ENCODE peak calls at places on chromosomes 11 and 22, in five cellular contexts. R is stimulated activated CD8-positive, alpha-beta memory T cell treated with anti-CD3 and anti-CD28 coated beads, Interleukin-4, amount 100 ng/mL, for 24 hours; Z is fibroblast of the aortic adventitia; L is RPMI8226; E is CD8-positive, alpha-beta T cell. W is an unnamed sample.

GRCh38 chr22:47169801-47170140 is 407.3 kb downstream of the TBC1D22A start:
- DNase-seq in R (no peak), Z (no peak), L (no peak), E (no peak), W (no peak)

GRCh38 chr11:19093976-19094375 is 23.0 kb upstream of the ZDHHC13 start:
- DNase-seq in R (no peak), Z (peak; percentile 19), L (no peak), E (no peak), W (no peak)

GRCh38 chr22:37015587-37015878 is 3.7 kb downstream of the TST start:
- DNase-seq in R (no peak), Z (no peak), L (no peak), E (no peak), W (no peak)

GRCh38 chr11:91926967-91927366 is 297.7 kb upstream of the FAT3 start:
- DNase-seq in R (no peak), Z (no peak), L (no peak), E (no peak), W (no peak)

GRCh38 chr11:77377734-77378133 is 76.2 kb upstream of the GDPD4 start:
- DNase-seq in R (no peak), Z (no peak), L (no peak), E (no peak), W (no peak)

GRCh38 chr11:130315354-130315970 is 745 bp upstream of the ZBTB44 start:
- DNase-seq in R (peak; percentile 5), Z (no peak), L (peak; percentile 78), E (peak; percentile 37), W (peak; percentile 35)

GRCh38 chr11:3609416-3610265 is 32.2 kb downstream of the ART5 start:
- DNase-seq in R (no peak), Z (peak; percentile 55), L (peak; percentile 48), E (no peak), W (peak; percentile 57)

GRCh38 chr22:26174280-26174679 is 5.0 kb downstream of the SEZ6L start:
- DNase-seq in R (no peak), Z (no peak), L (peak; percentile 11), E (no peak), W (peak; percentile 80)

GRCh38 chr11:8080674-8081590 is at the start of gene TUB:
- DNase-seq in R (no peak), Z (no peak), L (no peak), E (no peak), W (peak; percentile 71)

GRCh38 chr11:134008593-134008992 is 51.8 kb upstream of the IGSF9B start:
- DNase-seq in R (no peak), Z (no peak), L (no peak), E (no peak), W (no peak)

GRCh38 chr11:126926376-126926791 is 74.2 kb downstream of the KIRREL3 start:
- DNase-seq in R (no peak), Z (no peak), L (no peak), E (no peak), W (no peak)

GRCh38 chr11:64358907-64359711 is at the start of gene RPS6KA4:
- DNase-seq in R (no peak), Z (peak; percentile 42), L (peak; percentile 81), E (peak; percentile 31), W (peak; percentile 53)

GRCh38 chr11:976431-977160 is 50.9 kb downstream of the AP2A2 start:
- DNase-seq in R (no peak), Z (peak; percentile 42), L (no peak), E (no peak), W (no peak)

GRCh38 chr11:82315093-82315492 is 418.6 kb downstream of the FAM181B start:
- DNase-seq in R (no peak), Z (no peak), L (peak; percentile 44), E (no peak), W (peak; percentile 39)

GRCh38 chr11:100632970-100633452 is 54.1 kb upstream of the ARHGAP42 start:
- DNase-seq in R (no peak), Z (peak; percentile 31), L (peak; percentile 49), E (no peak), W (peak; percentile 50)

GRCh38 chr22:31532060-31532459 is 35.7 kb downstream of the SFI1 start:
- DNase-seq in R (no peak), Z (peak; percentile 40), L (no peak), E (no peak), W (no peak)

GRCh38 chr11:59759900-59760299 is 4.7 kb downstream of the STX3 start:
- DNase-seq in R (no peak), Z (no peak), L (no peak), E (no peak), W (peak; percentile 90)

GRCh38 chr11:1780700-1781592 is 17.2 kb upstream of the CTSD start:
- DNase-seq in R (no peak), Z (no peak), L (no peak), E (no peak), W (no peak)

GRCh38 chr22:31337178-31337577 is 9.0 kb downstream of the PATZ1 start:
- DNase-seq in R (no peak), Z (no peak), L (no peak), E (no peak), W (no peak)

GRCh38 chr11:78022397-78023396 is at the start of gene KCTD14:
- DNase-seq in R (no peak), Z (no peak), L (no peak), E (no peak), W (peak; percentile 19)

GRCh38 chr22:47601666-47602065 is 839.2 kb downstream of the TBC1D22A start:
- DNase-seq in R (no peak), Z (no peak), L (no peak), E (no peak), W (no peak)

GRCh38 chr11:12275818-12276217 is 101.6 kb upstream of the PARVA start:
- DNase-seq in R (no peak), Z (no peak), L (no peak), E (no peak), W (no peak)

GRCh38 chr11:32919338-32919737 is 26.7 kb downstream of the QSER1 start:
- DNase-seq in R (no peak), Z (no peak), L (no peak), E (no peak), W (no peak)

GRCh38 chr11:60377737-60378136 is 595 bp upstream of the MS4A7 start:
- DNase-seq in R (no peak), Z (no peak), L (no peak), E (no peak), W (no peak)

GRCh38 chr22:48659393-48659792 is 1168.3 kb downstream of the BRD1 start:
- DNase-seq in R (no peak), Z (no peak), L (no peak), E (no peak), W (no peak)

GRCh38 chr22:48819991-48820390 is 1007.7 kb downstream of the BRD1 start:
- DNase-seq in R (no peak), Z (no peak), L (no peak), E (no peak), W (no peak)

GRCh38 chr11:72724021-72724561 is 28.1 kb downstream of the ARAP1 start:
- DNase-seq in R (no peak), Z (no peak), L (no peak), E (no peak), W (no peak)

GRCh38 chr22:36236338-36237319 is 2.7 kb downstream of the APOL2 start:
- DNase-seq in R (no peak), Z (no peak), L (no peak), E (no peak), W (no peak)